ENCODE peak calls at places on chromosomes 7 and 10, in six cellular contexts. P, Y, X, A, S and F are unnamed samples. For H3K9me3, the result is how much of the 10 kb centered on the place peaks cover.

GRCh38 chr7:130942211-130942964 is 208.4 kb upstream of the KLF14 start:
- DNase-seq in X (peak), Y (peak), A (no peak), S (no peak), P (no peak), F (peak)

GRCh38 chr10:26455567-26456315 is 17.6 kb downstream of the APBB1IP start:
- DNase-seq in P (no peak), S (no peak), X (no peak), Y (no peak), A (no peak), F (no peak)

GRCh38 chr7:30202671-30203070 is 67.9 kb downstream of the MTURN start:
- DNase-seq in X (no peak), S (no peak), Y (no peak), P (no peak), A (no peak), F (no peak)

GRCh38 chr7:83832009-83832408 is 183.1 kb upstream of the SEMA3E start:
- DNase-seq in P (no peak), X (no peak), A (no peak), Y (no peak), S (no peak), F (no peak)

GRCh38 chr7:138008588-138009349 is 6.9 kb upstream of the CREB3L2 start:
- DNase-seq in S (peak), P (peak), Y (peak), A (peak), X (peak), F (peak)

GRCh38 chr7:1946461-1947450 is 276.7 kb downstream of the ELFN1 start:
- DNase-seq in Y (no peak), X (no peak), A (no peak), S (no peak), P (no peak), F (no peak)

GRCh38 chr10:35942052-35942451 is 300.0 kb upstream of the FZD8 start:
- DNase-seq in Y (no peak), X (no peak), P (no peak), A (no peak), S (no peak), F (no peak)

GRCh38 chr10:120336910-120337540 is 120.0 kb upstream of the PLPP4 start:
- DNase-seq in Y (peak), P (peak), X (peak), A (peak), S (peak), F (peak)

GRCh38 chr7:43114451-43114765 is 2.0 kb downstream of the HECW1 start:
- DNase-seq in X (no peak), A (no peak), S (no peak), P (no peak), Y (no peak), F (no peak)

GRCh38 chr7:73647725-73648592 is 19.7 kb upstream of the VPS37D start:
- DNase-seq in S (peak), A (no peak), P (no peak), X (no peak), Y (no peak), F (peak)

GRCh38 chr7:31633454-31633853 is 53.6 kb upstream of the PPP1R17 start:
- DNase-seq in Y (no peak), S (no peak), P (no peak), A (no peak), X (no peak), F (no peak)

GRCh38 chr7:135956393-135956792 is 20.8 kb downstream of the MTPN start:
- DNase-seq in S (no peak), P (no peak), X (no peak), Y (no peak), A (no peak), F (no peak)

GRCh38 chr7:135950429-135950828 is 26.7 kb downstream of the MTPN start:
- DNase-seq in A (no peak), Y (no peak), P (no peak), S (no peak), X (no peak), F (no peak)

GRCh38 chr7:135946289-135947055 is 30.7 kb downstream of the MTPN start:
- DNase-seq in A (no peak), S (no peak), P (no peak), X (no peak), Y (no peak), F (no peak)

GRCh38 chr7:135950972-135951371 is 26.2 kb downstream of the MTPN start:
- DNase-seq in P (no peak), Y (no peak), A (no peak), X (no peak), S (no peak), F (no peak)
- H3K14ac ChIP-seq in P (no peak), Y (no peak), A (no peak), X (no peak), S (no peak), F (no peak)

GRCh38 chr10:52446391-52446790 is 132.3 kb downstream of the DKK1 start:
- DNase-seq in S (no peak), Y (no peak), P (no peak), X (no peak), A (no peak), F (no peak)
- H3K9me3 ChIP-seq in S (under half), Y (under half), P (under half), X (under half), A (under half), F (under half)

GRCh38 chr7:139172775-139173174 is 58.3 kb upstream of the UBN2 start:
- DNase-seq in P (no peak), Y (no peak), S (no peak), X (no peak), A (no peak), F (no peak)
- H3K14ac ChIP-seq in P (no peak), Y (no peak), S (no peak), X (no peak), A (no peak), F (no peak)

DNA sequence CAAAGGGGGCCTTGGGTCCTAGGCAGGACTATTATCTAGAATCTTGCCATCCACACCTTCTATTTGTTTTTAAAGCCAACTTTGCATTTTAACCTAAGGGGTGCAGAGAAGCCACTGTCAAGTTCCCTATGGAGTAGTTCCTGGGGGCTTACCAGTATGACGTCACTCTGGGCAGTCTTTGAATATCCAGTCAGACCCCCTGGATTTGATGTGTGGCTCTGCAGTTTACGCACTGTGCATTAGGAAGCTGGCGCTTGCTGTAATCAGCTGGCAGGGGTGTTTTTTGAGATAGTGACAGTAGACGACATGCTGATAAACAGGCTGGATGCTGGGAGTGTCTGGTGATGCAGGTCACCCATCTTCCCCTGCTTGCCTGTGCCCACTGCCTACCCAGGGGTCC is 892.7 kb upstream of the ZNF722 start:
- DNase-seq in X (no peak), A (no peak), Y (no peak), P (no peak), S (no peak), F (no peak)
- H3K9me3 ChIP-seq in X (half or more), A (under half), Y (under half), P (under half), S (half or more), F (under half)

GRCh38 chr10:88659725-88660592 is 4.3 kb upstream of the LIPF start:
- DNase-seq in Y (peak), A (no peak), S (no peak), P (no peak), X (no peak), F (no peak)

GRCh38 chr10:88660593-88660884 is 3.7 kb upstream of the LIPF start:
- DNase-seq in S (no peak), A (no peak), P (no peak), X (no peak), Y (peak), F (no peak)

GRCh38 chr10:88661018-88661417 is 3.2 kb upstream of the LIPF start:
- DNase-seq in S (no peak), A (no peak), P (no peak), X (no peak), Y (no peak), F (no peak)

GRCh38 chr10:88661577-88661976 is 2.7 kb upstream of the LIPF start:
- DNase-seq in Y (no peak), A (no peak), P (no peak), X (no peak), S (no peak), F (no peak)

GRCh38 chr10:88664142-88664541 is at the start of gene LIPF:
- DNase-seq in P (no peak), X (no peak), Y (no peak), A (no peak), S (no peak), F (no peak)
- H3K14ac ChIP-seq in P (no peak), X (no peak), Y (no peak), A (no peak), S (no peak), F (no peak)